ENCODE peak calls at places on chromosomes 11 and 22, in seven cellular contexts. One of them, this sample, is unnamed.
A peak's percentile ranks its signal among the peaks of the same experiment; 100 is the strongest.

GRCh38 chr22:44365196-44365802 is 52.5 kb upstream of the SHISAL1 start:
- DNase-seq in upper lobe of right lung: peak; percentile 42
- DNase-seq in AG04450: no peak
- DNase-seq in CD8-positive, alpha-beta T cell: no peak
- DNase-seq in psoas muscle: peak; percentile 32
- DNase-seq in H1: no peak
- DNase-seq in tibial nerve: no peak
- DNase-seq in this sample: no peak

GRCh38 chr22:47201996-47202818 is 439.8 kb downstream of the TBC1D22A start:
- DNase-seq in psoas muscle: peak; percentile 46
- DNase-seq in CD8-positive, alpha-beta T cell: no peak
- DNase-seq in upper lobe of right lung: no peak
- DNase-seq in H1: no peak
- DNase-seq in tibial nerve: peak; percentile 11
- DNase-seq in AG04450: no peak
- DNase-seq in this sample: no peak

GRCh38 chr11:86447763-86448480 is 73.2 kb downstream of the CCDC81 start:
- DNase-seq in AG04450: no peak
- DNase-seq in tibial nerve: no peak
- DNase-seq in upper lobe of right lung: no peak
- DNase-seq in psoas muscle: no peak
- DNase-seq in H1: no peak
- DNase-seq in CD8-positive, alpha-beta T cell: no peak
- DNase-seq in this sample: no peak

GRCh38 chr11:11555228-11555627 is 66.6 kb downstream of the GALNT18 start:
- DNase-seq in H1: no peak
- DNase-seq in upper lobe of right lung: peak; percentile 81
- DNase-seq in AG04450: no peak
- DNase-seq in CD8-positive, alpha-beta T cell: no peak
- DNase-seq in psoas muscle: peak; percentile 62
- DNase-seq in tibial nerve: no peak
- DNase-seq in this sample: peak; percentile 33

GRCh38 chr11:28447226-28447625 is 339.0 kb downstream of the METTL15 start:
- DNase-seq in CD8-positive, alpha-beta T cell: no peak
- DNase-seq in AG04450: no peak
- DNase-seq in tibial nerve: no peak
- DNase-seq in H1: no peak
- DNase-seq in upper lobe of right lung: no peak
- DNase-seq in psoas muscle: no peak
- DNase-seq in this sample: peak; percentile 7

GRCh38 chr11:6725386-6725896 is 42.3 kb upstream of the MRPL17 start:
- DNase-seq in H1: no peak
- DNase-seq in CD8-positive, alpha-beta T cell: no peak
- DNase-seq in upper lobe of right lung: no peak
- DNase-seq in tibial nerve: no peak
- DNase-seq in AG04450: no peak
- DNase-seq in psoas muscle: no peak
- DNase-seq in this sample: no peak

GRCh38 chr11:77250881-77251640 is 50.4 kb downstream of the GDPD4 start:
- DNase-seq in tibial nerve: no peak
- DNase-seq in CD8-positive, alpha-beta T cell: no peak
- DNase-seq in H1: no peak
- DNase-seq in AG04450: no peak
- DNase-seq in upper lobe of right lung: no peak
- DNase-seq in psoas muscle: no peak
- DNase-seq in this sample: no peak

GRCh38 chr11:30381879-30382278 is 59.0 kb downstream of the ARL14EP start:
- DNase-seq in tibial nerve: no peak
- DNase-seq in upper lobe of right lung: no peak
- DNase-seq in H1: no peak
- DNase-seq in psoas muscle: no peak
- DNase-seq in AG04450: no peak
- DNase-seq in CD8-positive, alpha-beta T cell: no peak
- DNase-seq in this sample: no peak

GRCh38 chr22:20436309-20437252 is 1.0 kb downstream of the SCARF2 start:
- DNase-seq in H1: no peak
- DNase-seq in AG04450: no peak
- DNase-seq in upper lobe of right lung: peak; percentile 69
- DNase-seq in CD8-positive, alpha-beta T cell: no peak
- DNase-seq in psoas muscle: peak; percentile 59
- DNase-seq in tibial nerve: no peak
- DNase-seq in this sample: no peak

GRCh38 chr11:13116491-13116890 is 107.4 kb downstream of the RASSF10 start:
- DNase-seq in upper lobe of right lung: no peak
- DNase-seq in AG04450: no peak
- DNase-seq in psoas muscle: no peak
- DNase-seq in H1: no peak
- DNase-seq in CD8-positive, alpha-beta T cell: no peak
- DNase-seq in tibial nerve: no peak
- DNase-seq in this sample: no peak

GRCh38 chr22:31637938-31638618 is 23.9 kb downstream of the PISD start:
- DNase-seq in CD8-positive, alpha-beta T cell: no peak
- DNase-seq in H1: no peak
- DNase-seq in AG04450: no peak
- DNase-seq in upper lobe of right lung: no peak
- DNase-seq in psoas muscle: no peak
- DNase-seq in tibial nerve: no peak
- DNase-seq in this sample: no peak

DNA sequence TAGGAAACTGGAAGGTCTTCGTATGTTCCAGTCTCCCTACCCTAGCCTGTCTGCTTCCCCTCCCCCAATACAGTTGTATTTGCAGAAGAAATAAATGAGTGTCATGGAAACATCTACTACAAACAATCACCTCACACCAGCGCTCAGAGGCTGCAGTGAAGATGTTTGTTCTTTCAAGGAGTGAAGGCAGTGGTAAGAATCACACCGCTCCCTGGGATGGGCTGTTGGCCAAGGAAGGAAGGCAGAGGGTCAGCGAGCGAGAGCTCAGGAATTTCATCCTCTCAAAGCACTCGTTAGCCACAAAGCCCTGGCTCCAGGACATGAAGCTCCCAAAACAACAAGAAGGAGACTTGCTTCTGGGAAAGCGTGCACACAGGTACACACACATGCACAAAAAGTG is 1.2 kb upstream of the IGSF9B start:
- DNase-seq in upper lobe of right lung: no peak
- DNase-seq in AG04450: no peak
- DNase-seq in CD8-positive, alpha-beta T cell: no peak
- DNase-seq in psoas muscle: no peak
- DNase-seq in H1: no peak
- DNase-seq in tibial nerve: no peak
- DNase-seq in this sample: no peak
- H3K4me3 ChIP-seq in upper lobe of right lung: no peak overlapping the region
- H3K4me3 ChIP-seq in AG04450: no peak overlapping the region
- H3K4me3 ChIP-seq in CD8-positive, alpha-beta T cell: no peak overlapping the region
- H3K4me3 ChIP-seq in psoas muscle: no peak overlapping the region
- H3K4me3 ChIP-seq in H1: peak overlapping the region; percentile 79
- H3K4me3 ChIP-seq in tibial nerve: no peak overlapping the region
- H3K4me3 ChIP-seq in this sample: no peak overlapping the region

GRCh38 chr22:42327462-42328129 is 57.1 kb upstream of the TCF20 start:
- DNase-seq in CD8-positive, alpha-beta T cell: no peak
- DNase-seq in psoas muscle: no peak
- DNase-seq in H1: no peak
- DNase-seq in AG04450: no peak
- DNase-seq in tibial nerve: no peak
- DNase-seq in upper lobe of right lung: no peak
- DNase-seq in this sample: no peak

GRCh38 chr22:42326786-42327185 is 56.3 kb upstream of the TCF20 start:
- DNase-seq in CD8-positive, alpha-beta T cell: no peak
- DNase-seq in psoas muscle: no peak
- DNase-seq in AG04450: no peak
- DNase-seq in H1: no peak
- DNase-seq in tibial nerve: no peak
- DNase-seq in upper lobe of right lung: no peak
- DNase-seq in this sample: no peak

GRCh38 chr22:42324566-42324965 is 54.1 kb upstream of the TCF20 start:
- DNase-seq in upper lobe of right lung: no peak
- DNase-seq in psoas muscle: no peak
- DNase-seq in AG04450: no peak
- DNase-seq in H1: no peak
- DNase-seq in tibial nerve: no peak
- DNase-seq in CD8-positive, alpha-beta T cell: no peak
- DNase-seq in this sample: no peak

GRCh38 chr22:42324991-42325710 is 54.7 kb upstream of the TCF20 start:
- DNase-seq in CD8-positive, alpha-beta T cell: no peak
- DNase-seq in H1: no peak
- DNase-seq in upper lobe of right lung: no peak
- DNase-seq in psoas muscle: no peak
- DNase-seq in tibial nerve: no peak
- DNase-seq in AG04450: no peak
- DNase-seq in this sample: no peak

DNA sequence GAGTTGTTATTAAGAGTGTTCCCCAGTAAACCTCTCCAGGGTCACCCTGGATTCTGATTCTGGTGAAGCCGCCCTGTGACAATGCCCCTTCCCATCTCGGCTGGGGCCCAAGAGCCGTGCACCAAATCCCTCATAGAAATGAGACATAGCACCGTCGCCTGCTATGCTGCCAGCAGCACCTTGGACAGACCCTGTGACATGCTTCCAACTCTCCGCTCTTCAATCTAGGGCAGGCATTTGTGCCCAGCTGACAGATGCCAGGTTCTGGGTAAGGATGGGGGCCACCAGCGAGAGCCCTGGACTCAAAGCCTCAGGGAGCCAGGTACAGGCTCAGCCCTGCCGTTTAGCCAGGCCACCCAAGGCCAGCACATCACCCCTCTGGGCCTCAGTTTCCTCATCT is 55.8 kb upstream of the TCF20 start:
- DNase-seq in H1: no peak
- DNase-seq in upper lobe of right lung: no peak
- DNase-seq in tibial nerve: no peak
- DNase-seq in psoas muscle: no peak
- DNase-seq in CD8-positive, alpha-beta T cell: no peak
- DNase-seq in AG04450: no peak
- DNase-seq in this sample: no peak
- TF ChIP-seq CTCF in H1: no peak
- TF ChIP-seq CTCF in upper lobe of right lung: no peak
- TF ChIP-seq CTCF in tibial nerve: no peak
- TF ChIP-seq CTCF in psoas muscle: no peak
- TF ChIP-seq CTCF in CD8-positive, alpha-beta T cell: no peak
- TF ChIP-seq CTCF in AG04450: no peak
- TF ChIP-seq CTCF in this sample: no peak

GRCh38 chr11:47977651-47978050 is 2.7 kb upstream of the PTPRJ start:
- DNase-seq in tibial nerve: no peak
- DNase-seq in AG04450: no peak
- DNase-seq in psoas muscle: no peak
- DNase-seq in H1: no peak
- DNase-seq in CD8-positive, alpha-beta T cell: no peak
- DNase-seq in upper lobe of right lung: no peak
- DNase-seq in this sample: no peak

GRCh38 chr11:47981667-47982404 is 1.5 kb downstream of the PTPRJ start:
- DNase-seq in H1: no peak
- DNase-seq in psoas muscle: no peak
- DNase-seq in upper lobe of right lung: no peak
- DNase-seq in tibial nerve: no peak
- DNase-seq in CD8-positive, alpha-beta T cell: no peak
- DNase-seq in AG04450: no peak
- DNase-seq in this sample: no peak

GRCh38 chr11:47980907-47981621 is 705 bp downstream of the PTPRJ start:
- DNase-seq in CD8-positive, alpha-beta T cell: no peak
- DNase-seq in upper lobe of right lung: peak; percentile 82
- DNase-seq in tibial nerve: no peak
- DNase-seq in psoas muscle: peak; percentile 72
- DNase-seq in H1: no peak
- DNase-seq in AG04450: no peak
- DNase-seq in this sample: no peak

GRCh38 chr11:47980093-47980906 is at the start of gene PTPRJ:
- DNase-seq in AG04450: no peak
- DNase-seq in upper lobe of right lung: peak; percentile 83
- DNase-seq in tibial nerve: no peak
- DNase-seq in psoas muscle: peak; percentile 73
- DNase-seq in CD8-positive, alpha-beta T cell: peak; percentile 39
- DNase-seq in H1: no peak
- DNase-seq in this sample: no peak

DNA sequence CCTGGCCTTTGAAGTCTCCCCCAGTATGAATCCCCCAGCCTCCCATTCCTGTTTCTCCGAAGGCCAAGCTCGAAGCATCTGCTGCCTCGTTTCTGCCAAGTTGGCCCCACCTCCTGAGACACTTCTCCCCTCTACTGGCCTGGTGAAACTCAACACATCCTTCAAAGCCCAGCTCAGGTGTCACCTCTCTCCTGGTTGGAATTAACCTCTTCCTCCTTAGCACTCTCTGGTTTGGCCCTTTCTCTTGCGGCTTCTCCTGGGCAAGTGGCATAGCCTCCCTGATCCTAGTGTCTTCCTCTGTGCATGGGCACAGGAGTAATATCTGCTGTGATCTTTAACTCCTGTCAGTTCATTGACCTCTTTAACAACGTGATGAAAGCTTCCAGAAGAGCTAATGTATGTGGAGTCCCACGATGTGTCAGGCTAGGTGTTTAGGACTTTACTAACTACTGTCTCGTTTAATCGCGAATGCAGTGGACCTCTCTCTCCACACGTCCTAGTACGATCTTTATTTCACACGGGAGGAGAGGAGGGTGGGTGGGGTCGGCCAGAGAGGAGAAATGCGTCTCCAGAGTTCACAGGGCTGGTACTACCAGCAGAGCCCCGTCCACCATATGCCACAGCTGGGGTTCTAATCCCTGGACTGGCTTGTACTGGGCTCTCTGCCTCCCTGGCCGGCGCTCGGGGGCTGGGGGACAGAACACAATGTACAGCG is 824 bp upstream of the PTPRJ start:
- DNase-seq in tibial nerve: no peak
- DNase-seq in CD8-positive, alpha-beta T cell: no peak
- DNase-seq in AG04450: no peak
- DNase-seq in H1: no peak
- DNase-seq in psoas muscle: no peak
- DNase-seq in upper lobe of right lung: no peak
- DNase-seq in this sample: no peak
- H3K4me3 ChIP-seq in tibial nerve: peak overlapping the region; percentile 96
- H3K4me3 ChIP-seq in CD8-positive, alpha-beta T cell: peak overlapping the region; percentile 20
- H3K4me3 ChIP-seq in AG04450: peak overlapping the region; percentile 64
- H3K4me3 ChIP-seq in H1: peak overlapping the region; percentile 85
- H3K4me3 ChIP-seq in psoas muscle: peak overlapping the region; percentile 90
- H3K4me3 ChIP-seq in upper lobe of right lung: peak overlapping the region; percentile 88
- H3K4me3 ChIP-seq in this sample: peak overlapping the region; percentile 88

DNA sequence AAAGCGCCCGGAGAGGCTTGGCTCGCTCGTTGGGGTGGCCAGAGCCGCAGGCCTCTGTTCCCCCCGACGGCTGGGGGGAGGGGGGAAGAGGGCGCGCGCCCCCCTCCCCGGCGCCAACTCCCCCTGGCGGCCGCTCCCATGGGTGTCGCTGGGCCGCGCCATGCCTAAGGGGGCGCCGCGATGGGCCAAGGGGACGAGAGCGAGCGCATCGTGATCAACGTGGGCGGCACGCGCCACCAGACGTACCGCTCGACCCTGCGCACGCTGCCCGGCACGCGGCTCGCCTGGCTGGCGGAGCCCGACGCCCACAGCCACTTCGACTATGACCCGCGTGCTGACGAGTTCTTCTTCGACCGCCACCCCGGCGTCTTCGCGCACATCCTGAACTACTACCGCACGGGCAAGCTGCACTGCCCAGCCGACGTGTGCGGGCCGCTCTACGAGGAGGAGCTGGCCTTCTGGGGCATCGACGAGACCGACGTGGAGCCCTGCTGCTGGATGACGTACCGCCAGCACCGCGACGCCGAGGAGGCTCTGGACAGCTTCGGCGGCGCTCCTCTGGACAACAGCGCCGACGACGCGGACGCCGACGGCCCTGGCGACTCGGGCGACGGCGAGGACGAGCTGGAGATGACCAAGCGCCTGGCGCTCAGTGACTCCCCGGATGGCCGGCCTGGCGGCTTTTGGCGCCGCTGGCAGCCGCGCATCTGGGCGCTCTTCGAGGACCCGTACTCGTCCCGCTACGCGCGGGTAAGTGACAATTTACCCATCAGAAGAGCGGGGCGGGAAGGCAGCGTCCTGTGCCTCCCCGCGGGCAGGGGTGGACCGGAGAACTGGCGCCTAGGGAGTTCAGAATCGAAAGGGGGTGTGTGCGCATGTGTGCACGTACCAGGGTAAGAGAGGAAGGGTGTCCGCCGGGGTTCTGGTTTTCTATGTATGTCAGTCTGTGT is 1.5 kb downstream of the KCNC1 start:
- DNase-seq in tibial nerve: no peak
- DNase-seq in H1: no peak
- DNase-seq in upper lobe of right lung: peak; percentile 47
- DNase-seq in CD8-positive, alpha-beta T cell: no peak
- DNase-seq in psoas muscle: peak; percentile 48
- DNase-seq in AG04450: no peak
- DNase-seq in this sample: no peak
- TF ChIP-seq CTCF in tibial nerve: no peak
- TF ChIP-seq CTCF in H1: peak; percentile 58
- TF ChIP-seq CTCF in upper lobe of right lung: peak; percentile 14
- TF ChIP-seq CTCF in CD8-positive, alpha-beta T cell: no peak
- TF ChIP-seq CTCF in psoas muscle: peak; percentile 15
- TF ChIP-seq CTCF in AG04450: peak; percentile 20
- TF ChIP-seq CTCF in this sample: no peak

This sample was measured in epithelial cell of proximal tubule.